ENCODE peak calls at places on chromosomes 13 and 19, in four cellular contexts. B is suprapubic skin, P is A549, O is brain microvascular endothelial cell. E is an unnamed sample.
A peak's percentile ranks its signal among the peaks of the same experiment; 100 is the strongest.

GRCh38 chr13:28320884-28321574 is 173.9 kb downstream of the FLT1 start:
- DNase-seq in P (no peak), O (no peak), B (no peak), E (no peak)

GRCh38 chr13:66675620-66676019 is 554.5 kb downstream of the PCDH9 start:
- DNase-seq in O (no peak), B (no peak), P (peak; percentile 52), E (no peak)

GRCh38 chr19:8240274-8241229 is 31.4 kb downstream of the CERS4 start:
- DNase-seq in B (peak; percentile 85), P (peak; percentile 51), O (peak; percentile 91), E (no peak)

GRCh38 chr13:48398450-48399095 is 14.3 kb downstream of the LPAR6 start:
- DNase-seq in P (no peak), O (peak; percentile 7), B (no peak), E (no peak)

GRCh38 chr19:51365211-51366049 is 758 bp downstream of the ETFB start:
- DNase-seq in O (peak; percentile 29), P (peak; percentile 63), B (no peak), E (no peak)

GRCh38 chr13:74270018-74270417 is 135.8 kb upstream of the KLF12 start:
- DNase-seq in P (no peak), B (no peak), O (no peak), E (no peak)

GRCh38 chr19:36113895-36114762 is 546 bp downstream of the POLR2I start:
- DNase-seq in B (peak; percentile 80), P (peak; percentile 67), O (peak; percentile 15), E (no peak)

GRCh38 chr13:101382701-101383100 is 33.6 kb downstream of the NALCN start:
- DNase-seq in P (no peak), O (no peak), B (no peak), E (no peak)

GRCh38 chr19:8109455-8109854 is 39.9 kb downstream of the FBN3 start:
- DNase-seq in B (no peak), P (no peak), O (no peak), E (no peak)

GRCh38 chr19:28424041-28424440 is 788.9 kb downstream of the UQCRFS1 start:
- DNase-seq in O (no peak), P (no peak), B (no peak), E (no peak)

GRCh38 chr13:110438211-110438610 is 123.3 kb downstream of the RAB20 start:
- DNase-seq in B (no peak), O (no peak), P (no peak), E (no peak)

GRCh38 chr19:38900220-38900629 is 456 bp downstream of the NFKBIB start:
- DNase-seq in B (no peak), O (no peak), P (no peak), E (no peak)

GRCh38 chr19:4624733-4625362 is 14.5 kb upstream of the TNFAIP8L1 start:
- DNase-seq in O (no peak), B (no peak), P (peak; percentile 79), E (no peak)
- TF ChIP-seq CTCF in O (peak; percentile 63), B (no peak), P (peak; percentile 33), E (peak; percentile 44)

GRCh38 chr19:2543463-2544442 is 67.8 kb downstream of the GADD45B start:
- DNase-seq in B (peak; percentile 96), O (peak; percentile 97), P (peak; percentile 93), E (peak; percentile 88)
- TF ChIP-seq CTCF in B (no peak), O (peak; percentile 64), P (no peak), E (no peak)

GRCh38 chr13:20580257-20580656 is 13.3 kb downstream of the IFT88 start:
- DNase-seq in B (no peak), O (no peak), P (no peak), E (no peak)

GRCh38 chr13:20582026-20582425 is 15.1 kb downstream of the IFT88 start:
- DNase-seq in B (no peak), P (no peak), O (no peak), E (no peak)

GRCh38 chr13:20585371-20585770 is 18.4 kb downstream of the IFT88 start:
- DNase-seq in B (no peak), O (no peak), P (no peak), E (no peak)

GRCh38 chr13:20579193-20579592 is 12.2 kb downstream of the IFT88 start:
- DNase-seq in B (no peak), O (no peak), P (no peak), E (no peak)

DNA sequence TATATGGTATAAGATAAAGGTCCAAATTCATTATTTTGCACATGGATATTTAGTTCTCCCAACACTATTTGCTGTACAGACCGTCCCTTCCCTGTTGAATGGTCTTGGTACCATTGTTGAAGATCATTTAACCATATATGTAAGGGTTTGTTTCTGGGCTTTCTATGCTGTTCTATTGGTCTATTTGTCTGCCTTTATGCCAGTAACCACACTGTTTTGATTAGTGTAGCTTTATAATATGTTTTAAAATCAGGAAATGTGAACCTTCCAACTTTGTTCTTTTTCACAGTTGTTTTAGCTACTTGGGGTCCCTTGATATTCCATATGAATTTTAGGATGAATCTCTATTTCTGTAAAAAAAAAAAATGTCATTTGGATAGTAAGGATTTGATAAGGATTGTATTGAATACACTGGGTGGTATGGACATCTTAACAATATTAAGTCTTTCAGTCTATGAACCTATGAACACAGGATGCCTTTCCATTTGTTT is 16.9 kb downstream of the IFT88 start:
- DNase-seq in P (no peak), O (no peak), B (no peak), E (no peak)
- TF ChIP-seq CTCF in P (no peak), O (no peak), B (no peak), E (no peak)

DNA sequence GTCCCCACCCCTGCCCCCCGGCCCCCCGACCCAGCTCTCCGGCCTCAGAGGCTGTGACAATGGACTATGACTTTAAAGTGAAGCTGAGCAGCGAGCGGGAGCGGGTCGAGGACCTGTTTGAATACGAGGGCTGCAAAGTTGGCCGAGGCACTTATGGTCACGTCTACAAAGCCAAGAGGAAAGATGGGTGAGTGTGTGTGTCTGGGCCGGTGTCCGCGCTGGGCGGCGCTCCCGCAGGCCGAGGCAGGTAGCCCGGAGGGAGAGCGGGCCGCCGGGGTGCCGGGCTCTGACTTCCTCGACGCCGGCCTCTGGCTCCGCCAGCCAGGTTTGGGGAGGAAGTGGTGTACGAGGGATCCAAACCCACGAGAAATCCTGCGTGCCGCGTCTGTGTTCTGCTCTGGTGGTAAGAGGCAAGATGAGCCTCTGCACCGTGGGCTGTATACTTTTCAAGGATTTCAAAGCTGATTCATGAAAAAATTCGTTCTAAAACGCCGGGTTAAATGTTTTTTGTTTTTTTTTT is 714 bp downstream of the CDK8 start:
- DNase-seq in B (peak; percentile 78), P (peak; percentile 33), O (peak; percentile 10), E (no peak)
- TF ChIP-seq CTCF in B (no peak), P (no peak), O (no peak), E (no peak)

GRCh38 chr19:44401787-44402115 is 343 bp upstream of the ZNF285 start:
- DNase-seq in P (no peak), B (no peak), O (no peak), E (no peak)

GRCh38 chr19:44401108-44401786 is at the start of gene ZNF285:
- DNase-seq in B (peak; percentile 78), O (peak; percentile 92), P (peak; percentile 99), E (peak; percentile 95)
- TF ChIP-seq CTCF in B (no peak), O (no peak), P (no peak), E (no peak)

GRCh38 chr19:35080613-35081170 is 34.9 kb upstream of the FXYD3 start:
- DNase-seq in P (no peak), B (no peak), O (no peak), E (no peak)
- TF ChIP-seq CTCF in P (no peak), B (no peak), O (no peak), E (no peak)

DNA sequence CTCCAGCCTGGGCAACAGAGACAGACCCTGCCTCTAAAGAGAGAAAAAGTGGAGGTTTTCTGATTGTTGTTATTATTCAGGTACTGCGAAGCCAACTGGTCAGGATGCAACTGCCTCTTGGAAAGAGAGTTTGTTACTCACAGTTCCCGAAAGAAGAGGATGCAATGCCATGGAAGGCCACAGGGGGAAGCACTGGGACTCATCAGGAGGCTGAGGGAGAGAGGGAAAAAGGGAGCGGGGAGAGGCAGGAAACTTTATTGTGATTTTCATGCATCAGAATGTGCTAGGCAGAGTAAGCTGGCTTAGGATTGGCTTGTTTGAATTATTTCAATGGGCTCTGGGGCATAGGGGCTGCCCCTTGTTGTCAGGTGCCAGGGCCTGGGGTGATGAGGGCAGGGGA is 27.6 kb downstream of the MYO9B start:
- DNase-seq in P (peak; percentile 58), B (no peak), O (peak; percentile 45), E (no peak)
- TF ChIP-seq CTCF in P (peak; percentile 33), B (peak; percentile 36), O (peak; percentile 88), E (peak; percentile 67)

DNA sequence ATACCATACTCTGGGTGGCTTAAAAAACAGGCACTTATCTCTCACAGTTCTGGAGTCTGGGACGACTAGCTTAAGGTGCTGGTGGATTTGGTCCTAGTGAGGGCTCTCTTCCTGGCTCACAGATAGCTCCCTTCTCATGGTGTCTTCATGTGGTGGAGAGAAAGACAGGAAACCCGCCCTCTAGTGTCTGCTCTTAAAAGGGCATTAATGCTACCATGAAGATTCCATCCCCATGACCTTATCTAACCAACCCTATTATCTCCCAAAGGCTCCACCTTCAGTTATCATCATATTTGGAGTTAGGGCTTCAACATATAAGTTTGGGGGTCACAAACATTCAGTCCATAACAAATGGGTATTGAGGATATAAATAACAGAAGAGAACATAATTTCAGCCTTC is 139.4 kb downstream of the HS6ST3 start:
- DNase-seq in B (no peak), O (peak; percentile 7), P (peak; percentile 35), E (no peak)
- TF ChIP-seq CTCF in B (no peak), O (peak; percentile 38), P (peak; percentile 33), E (peak; percentile 61)

GRCh38 chr19:47379398-47379938 is 30.4 kb downstream of the DHX34 start:
- DNase-seq in P (no peak), O (no peak), B (no peak), E (no peak)
- TF ChIP-seq CTCF in P (no peak), O (no peak), B (no peak), E (no peak)

GRCh38 chr19:53308339-53308811 is 25.2 kb upstream of the ZNF845 start:
- DNase-seq in B (no peak), P (no peak), O (no peak), E (peak; percentile 79)
- TF ChIP-seq CTCF in B (peak; percentile 38), P (no peak), O (no peak), E (peak; percentile 75)